ENCODE peak calls at places on chromosomes 16 and 17, in six cellular contexts. K is testis; Y is CD8-positive, alpha-beta T cell; R is AG04450; D is GM23248; E is naive thymus-derived CD4-positive, alpha-beta T cell. U is an unnamed sample.
A peak's percentile ranks its signal among the peaks of the same experiment; 100 is the strongest.

GRCh38 chr16:1945559-1946391 is 2.8 kb upstream of the MSRB1 start:
- DNase-seq in K (no peak), Y (no peak), R (no peak), D (no peak), E (no peak), U (no peak)

GRCh38 chr17:41734139-41734948 is at the start of gene HAP1:
- DNase-seq in K (peak; percentile 65), Y (no peak), R (no peak), D (peak; percentile 40), E (no peak), U (no peak)

GRCh38 chr17:64315032-64315490 is 52.0 kb upstream of the TEX2 start:
- DNase-seq in K (peak; percentile 86), Y (no peak), R (no peak), D (peak; percentile 64), E (no peak), U (no peak)

GRCh38 chr16:50603206-50604064 is 55.2 kb downstream of the NKD1 start:
- DNase-seq in K (peak; percentile 43), Y (peak; percentile 11), R (no peak), D (peak; percentile 59), E (no peak), U (no peak)

GRCh38 chr17:74610108-74610507 is 13.4 kb downstream of the CD300E start:
- DNase-seq in K (no peak), Y (no peak), R (no peak), D (no peak), E (no peak), U (no peak)

GRCh38 chr16:80577485-80578280 is 36.9 kb downstream of the DYNLRB2 start:
- DNase-seq in K (no peak), Y (no peak), R (no peak), D (no peak), E (no peak), U (no peak)

GRCh38 chr16:49961087-49961486 is 63.9 kb upstream of the CNEP1R1 start:
- DNase-seq in K (no peak), Y (no peak), R (no peak), D (peak; percentile 42), E (no peak), U (no peak)

GRCh38 chr16:55667753-55668152 is 12.0 kb downstream of the SLC6A2 start:
- DNase-seq in K (no peak), Y (no peak), R (no peak), D (no peak), E (no peak), U (no peak)

GRCh38 chr17:67711916-67712315 is 5.8 kb upstream of the NOL11 start:
- DNase-seq in K (no peak), Y (no peak), R (no peak), D (no peak), E (no peak), U (no peak)

GRCh38 chr17:1498869-1499268 is 6.4 kb upstream of the MYO1C start:
- DNase-seq in K (no peak), Y (no peak), R (peak; percentile 55), D (peak; percentile 65), E (no peak), U (no peak)

GRCh38 chr16:77789085-77789611 is 784 bp downstream of the VAT1L start:
- DNase-seq in K (no peak), Y (no peak), R (no peak), D (peak; percentile 40), E (no peak), U (no peak)

GRCh38 chr16:73323880-73324279 is 276.0 kb upstream of the ZFHX3 start:
- DNase-seq in K (peak; percentile 23), Y (no peak), R (no peak), D (no peak), E (no peak), U (no peak)

GRCh38 chr17:31371511-31372097 is 19.9 kb upstream of the RAB11FIP4 start:
- DNase-seq in K (no peak), Y (no peak), R (no peak), D (peak; percentile 54), E (no peak), U (no peak)

GRCh38 chr17:35141681-35142466 is at the start of gene NLE1:
- DNase-seq in K (peak; percentile 90), Y (peak; percentile 87), R (peak; percentile 44), D (peak; percentile 88), E (peak; percentile 79), U (peak; percentile 90)

DNA sequence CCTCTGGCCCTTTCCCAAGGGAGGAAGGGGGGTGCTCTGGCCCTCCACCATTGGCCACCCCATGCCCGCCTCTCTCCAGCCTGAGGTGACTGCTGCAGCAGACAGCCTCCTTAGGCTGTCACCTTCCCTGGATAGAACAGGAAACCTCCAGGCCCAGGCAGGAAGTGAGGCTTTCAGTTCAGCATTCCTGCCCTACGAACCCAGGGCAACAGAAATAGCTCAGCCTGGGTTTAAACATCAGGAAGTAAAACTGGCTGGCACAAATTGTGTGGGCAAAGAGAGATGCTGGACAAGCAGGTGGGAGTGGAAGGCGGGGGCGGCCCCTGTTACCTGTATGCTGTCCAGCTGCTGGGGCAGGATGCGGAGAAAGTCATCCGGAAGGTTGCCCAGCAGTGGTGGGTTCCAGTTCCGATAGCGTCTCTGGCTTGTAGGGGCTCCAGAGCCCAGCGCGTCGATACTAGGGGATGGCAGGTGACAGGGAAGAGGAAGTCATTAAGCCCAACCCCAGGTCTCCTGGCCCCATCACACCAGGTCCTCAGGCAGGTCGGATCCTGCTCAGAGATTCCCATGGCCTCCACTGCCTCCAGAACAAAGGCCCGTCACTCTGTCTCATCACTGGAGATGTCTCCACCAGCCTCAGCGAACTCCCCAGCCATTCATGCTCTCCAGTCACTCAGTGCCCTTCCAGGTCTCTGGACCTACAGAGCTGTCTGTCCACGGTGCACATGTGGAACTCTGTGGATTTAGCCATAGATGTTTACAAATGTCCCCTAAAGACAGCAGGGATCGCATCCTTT is 23.6 kb upstream of the MRPS23 start:
- DNase-seq in K (no peak), Y (no peak), R (no peak), D (no peak), E (no peak), U (no peak)
- H3K9me3 ChIP-seq in K (no peaks in the 10 kb centered on the region), Y (no peaks in the 10 kb centered on the region), R (peaks cover 3% of the 10 kb centered on the region), D (no peaks in the 10 kb centered on the region), E (no peaks in the 10 kb centered on the region), U (no peaks in the 10 kb centered on the region)

DNA sequence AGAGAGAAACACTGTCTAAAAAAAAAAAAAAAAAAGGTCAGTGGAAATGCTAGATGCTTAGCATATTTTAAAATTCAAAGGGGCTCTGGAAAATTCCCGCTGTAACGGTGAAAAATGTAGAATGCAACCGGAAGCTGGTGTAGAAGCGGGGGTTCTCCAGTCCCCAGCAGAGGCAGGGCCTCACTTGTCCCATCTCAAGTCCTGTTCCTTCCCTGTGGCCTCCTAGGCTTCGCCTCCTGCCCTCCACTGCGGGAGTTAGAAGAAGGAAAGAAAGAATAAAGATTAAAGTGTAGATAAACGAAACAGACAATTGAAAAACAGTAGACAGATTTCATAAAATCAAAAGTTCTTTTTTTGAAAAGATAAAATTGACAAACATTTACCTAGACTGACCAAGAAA is 14.8 kb upstream of the ZNF287 start:
- DNase-seq in K (no peak), Y (no peak), R (no peak), D (no peak), E (no peak), U (no peak)
- H3K9me3 ChIP-seq in K (no peaks in the 10 kb centered on the region), Y (no peaks in the 10 kb centered on the region), R (peaks cover 3% of the 10 kb centered on the region), D (no peaks in the 10 kb centered on the region), E (no peaks in the 10 kb centered on the region), U (no peaks in the 10 kb centered on the region)

DNA sequence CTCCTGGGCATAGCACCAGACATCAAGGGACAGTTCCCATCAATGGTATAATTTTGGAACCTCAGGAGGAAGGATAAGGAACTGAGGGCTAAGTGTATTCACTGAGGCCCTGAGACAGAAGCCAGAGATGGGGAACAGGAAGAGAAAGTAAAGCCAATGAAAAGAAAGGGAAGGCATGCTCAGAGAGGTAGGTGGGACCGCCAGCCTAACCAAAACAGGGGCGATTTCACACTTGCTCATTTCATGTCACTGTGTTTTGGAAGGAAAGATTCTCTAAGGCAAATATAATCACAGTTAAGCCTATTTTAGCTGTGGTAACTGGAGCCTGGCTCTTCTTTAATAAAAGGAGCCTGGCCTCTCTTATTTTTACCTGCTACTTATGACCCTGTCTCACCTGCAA is 411.1 kb downstream of the CDH13 start:
- DNase-seq in K (no peak), Y (no peak), R (no peak), D (no peak), E (no peak), U (no peak)
- H3K9me3 ChIP-seq in K (no peaks in the 10 kb centered on the region), Y (no peaks in the 10 kb centered on the region), R (no peaks in the 10 kb centered on the region), D (no peaks in the 10 kb centered on the region), E (no peaks in the 10 kb centered on the region), U (no peaks in the 10 kb centered on the region)

GRCh38 chr17:69907081-69907847 is 167.8 kb upstream of the KCNJ16 start:
- DNase-seq in K (no peak), Y (no peak), R (no peak), D (no peak), E (no peak), U (no peak)

GRCh38 chr17:69908599-69909368 is 166.2 kb upstream of the KCNJ16 start:
- DNase-seq in K (no peak), Y (no peak), R (no peak), D (no peak), E (no peak), U (no peak)

GRCh38 chr17:69900829-69901228 is 174.2 kb upstream of the KCNJ16 start:
- DNase-seq in K (no peak), Y (no peak), R (no peak), D (no peak), E (no peak), U (no peak)

GRCh38 chr17:69909389-69909788 is 165.6 kb upstream of the KCNJ16 start:
- DNase-seq in K (no peak), Y (no peak), R (no peak), D (peak; percentile 32), E (no peak), U (no peak)

GRCh38 chr17:69906306-69906705 is 168.7 kb upstream of the KCNJ16 start:
- DNase-seq in K (no peak), Y (no peak), R (no peak), D (no peak), E (no peak), U (no peak)
- H3K9me3 ChIP-seq in K (no peaks in the 10 kb centered on the region), Y (no peaks in the 10 kb centered on the region), R (no peaks in the 10 kb centered on the region), D (no peaks in the 10 kb centered on the region), E (no peaks in the 10 kb centered on the region), U (no peaks in the 10 kb centered on the region)

GRCh38 chr17:66142428-66142827 is 49.5 kb downstream of the CEP112 start:
- DNase-seq in K (no peak), Y (no peak), R (no peak), D (no peak), E (no peak), U (no peak)

GRCh38 chr17:66135219-66135618 is 56.7 kb downstream of the CEP112 start:
- DNase-seq in K (no peak), Y (no peak), R (no peak), D (no peak), E (no peak), U (no peak)

GRCh38 chr17:66143657-66144282 is 48.2 kb downstream of the CEP112 start:
- DNase-seq in K (no peak), Y (no peak), R (no peak), D (no peak), E (no peak), U (no peak)

GRCh38 chr17:66135896-66136295 is 56.0 kb downstream of the CEP112 start:
- DNase-seq in K (no peak), Y (no peak), R (no peak), D (peak; percentile 1), E (no peak), U (no peak)

DNA sequence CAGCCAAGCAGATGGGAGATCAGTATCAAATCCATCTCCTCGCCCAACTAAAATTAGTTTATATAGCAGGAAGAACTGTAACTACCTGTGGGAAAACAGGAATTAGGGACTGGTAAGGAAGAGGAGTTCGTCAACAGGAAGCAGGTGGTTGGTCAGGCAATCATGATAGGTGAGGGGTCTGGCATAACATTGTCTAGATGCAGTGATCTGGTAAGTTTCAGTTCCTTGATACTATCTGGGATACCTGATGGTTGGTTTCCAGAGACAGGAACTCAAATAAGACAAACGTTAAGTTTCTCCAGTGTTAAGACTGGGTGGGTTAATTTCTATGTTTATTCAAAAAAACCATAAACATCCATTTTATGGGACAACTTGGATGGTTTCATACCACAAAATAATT is 53.8 kb downstream of the CEP112 start:
- DNase-seq in K (no peak), Y (no peak), R (no peak), D (no peak), E (no peak), U (no peak)
- H3K9me3 ChIP-seq in K (no peaks in the 10 kb centered on the region), Y (no peaks in the 10 kb centered on the region), R (no peaks in the 10 kb centered on the region), D (no peaks in the 10 kb centered on the region), E (peaks cover 5% of the 10 kb centered on the region), U (peaks cover 3% of the 10 kb centered on the region)